ENCODE peak calls at places on chromosome X, in seven cellular contexts. F, I, N, M, H, Q and O are unnamed samples.

GRCh38 chrX:109774706-109775105 is 41.6 kb upstream of the ACSL4 start:
- DNase-seq in F (no peak), I (peak; percentile 90), N (no peak), M (no peak), H (no peak), Q (no peak), O (peak; percentile 76)

GRCh38 chrX:40278340-40279090 is 180.8 kb upstream of the BCOR start:
- DNase-seq in F (no peak), I (no peak), N (no peak), M (peak; percentile 40), H (no peak), Q (no peak), O (peak; percentile 87)

GRCh38 chrX:13775837-13776236 is 41.1 kb downstream of the GPM6B start:
- DNase-seq in F (no peak), I (no peak), N (no peak), M (no peak), H (no peak), Q (no peak), O (no peak)

GRCh38 chrX:73562458-73562857 is 539 bp upstream of the CHIC1 start:
- DNase-seq in F (no peak), I (no peak), N (no peak), M (no peak), H (no peak), Q (no peak), O (no peak)

GRCh38 chrX:18702362-18703195 is 4.9 kb upstream of the PPEF1 start:
- DNase-seq in F (no peak), I (peak; percentile 49), N (no peak), M (no peak), H (no peak), Q (peak; percentile 67), O (peak; percentile 88)

GRCh38 chrX:151694661-151695582 is at the start of gene PRRG3:
- DNase-seq in F (peak; percentile 44), I (no peak), N (no peak), M (no peak), H (no peak), Q (no peak), O (no peak)

GRCh38 chrX:41326431-41326830 is 7.5 kb upstream of the DDX3X start:
- DNase-seq in F (no peak), I (no peak), N (no peak), M (no peak), H (no peak), Q (no peak), O (no peak)

GRCh38 chrX:20263474-20263873 is 3.2 kb downstream of the RPS6KA3 start:
- DNase-seq in F (no peak), I (peak; percentile 32), N (no peak), M (no peak), H (no peak), Q (peak; percentile 25), O (peak; percentile 39)

GRCh38 chrX:2374086-2374485 is 126.7 kb downstream of the DHRSX start:
- DNase-seq in F (no peak), I (peak; percentile 69), N (no peak), M (no peak), H (no peak), Q (no peak), O (no peak)

GRCh38 chrX:101206471-101206870 is 13.1 kb upstream of the DRP2 start:
- DNase-seq in F (no peak), I (peak; percentile 64), N (no peak), M (no peak), H (no peak), Q (peak; percentile 52), O (peak; percentile 58)

GRCh38 chrX:55109304-55109703 is 20.5 kb downstream of the PAGE2 start:
- DNase-seq in F (no peak), I (no peak), N (no peak), M (no peak), H (no peak), Q (no peak), O (no peak)

GRCh38 chrX:117752745-117753144 is 363.9 kb downstream of the KLHL13 start:
- DNase-seq in F (no peak), I (no peak), N (no peak), M (no peak), H (no peak), Q (no peak), O (no peak)

GRCh38 chrX:140766024-140766611 is 56.6 kb downstream of the LINC00632 start:
- DNase-seq in F (peak; percentile 69), I (peak; percentile 80), N (peak; percentile 25), M (peak; percentile 21), H (no peak), Q (peak; percentile 54), O (peak; percentile 72)

GRCh38 chrX:43333543-43333942 is 322.6 kb upstream of the MAOA start:
- DNase-seq in F (no peak), I (no peak), N (no peak), M (no peak), H (no peak), Q (peak; percentile 19), O (no peak)